ENCODE peak calls at places on chromosomes 5 and 9, in nine cellular contexts. L is sigmoid colon, V is stomach, A is HepG2, T is suprapubic skin, Y is breast epithelium, X is GM12891, M is HCT116, K is esophagus muscularis mucosa. N is an unnamed sample.

GRCh38 chr5:1750469-1750868 is 49.2 kb downstream of the MRPL36 start:
- DNase-seq in T (peak; percentile 20), V (peak; percentile 17), A (no peak), Y (peak; percentile 48), X (no peak), L (peak; percentile 46), K (no peak), M (no peak), N (peak; percentile 12)

GRCh38 chr5:137957948-137958347 is 68.7 kb downstream of the PKD2L2 start:
- DNase-seq in M (no peak), Y (no peak), L (no peak), A (no peak), T (no peak), K (no peak), X (no peak), V (no peak), N (no peak)

GRCh38 chr5:91378683-91379601 is 4.2 kb downstream of the ARRDC3 start:
- DNase-seq in Y (no peak), K (no peak), M (no peak), V (no peak), A (no peak), X (no peak), L (no peak), T (no peak), N (no peak)

GRCh38 chr9:111386386-111386785 is 56.4 kb upstream of the OR2K2 start:
- DNase-seq in V (no peak), X (no peak), M (no peak), A (no peak), K (no peak), Y (no peak), T (no peak), L (no peak), N (no peak)

GRCh38 chr9:132637351-132637750 is 32.4 kb downstream of the DDX31 start:
- DNase-seq in A (no peak), M (no peak), K (no peak), T (no peak), L (no peak), V (no peak), X (no peak), Y (no peak), N (no peak)

GRCh38 chr5:41193462-41194166 is 19.7 kb downstream of the C6 start:
- DNase-seq in T (peak; percentile 97), M (no peak), L (peak; percentile 98), X (no peak), Y (peak; percentile 96), K (peak; percentile 98), V (peak; percentile 99), A (peak; percentile 58), N (no peak)

GRCh38 chr5:112186401-112186990 is 232.6 kb downstream of the EPB41L4A start:
- DNase-seq in V (no peak), T (no peak), Y (no peak), M (peak; percentile 53), L (no peak), A (peak; percentile 35), K (no peak), X (no peak), N (no peak)

GRCh38 chr9:101478444-101478843 is 42.9 kb upstream of the ALDOB start:
- DNase-seq in K (no peak), L (no peak), X (no peak), A (no peak), V (no peak), Y (no peak), M (no peak), T (no peak), N (no peak)

GRCh38 chr5:155254399-155254798 is 240.8 kb downstream of the KIF4B start:
- DNase-seq in K (no peak), A (no peak), L (no peak), V (no peak), X (no peak), T (no peak), M (no peak), Y (no peak), N (no peak)

DNA sequence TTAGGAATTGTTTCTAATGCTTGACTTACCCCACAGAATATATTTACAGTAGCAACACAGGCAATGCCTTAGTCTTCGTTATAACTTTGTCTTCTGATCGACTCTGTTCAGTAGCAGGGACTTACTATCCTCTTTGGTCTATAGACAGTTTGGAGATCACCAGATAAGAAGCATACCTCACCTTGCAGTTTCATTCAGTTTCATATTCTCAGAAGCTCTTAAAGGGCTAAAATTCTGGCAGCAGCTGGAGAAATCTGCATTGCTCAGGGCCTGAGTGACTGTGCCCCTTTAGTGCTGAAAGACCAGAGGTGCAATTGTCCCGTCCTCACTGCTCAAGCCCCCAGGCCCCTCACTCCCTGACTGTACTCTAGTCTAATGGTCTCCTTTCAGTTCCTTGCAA is 26.0 kb downstream of the ZBTB43 start:
- DNase-seq in A (no peak), M (no peak), V (no peak), K (no peak), T (no peak), Y (no peak), X (no peak), L (no peak), N (no peak)
- TF ChIP-seq POLR2AphosphoS5 in A (no peak), M (no peak), V (no peak), K (no peak), T (no peak), Y (no peak), X (no peak), L (no peak), N (no peak)

DNA sequence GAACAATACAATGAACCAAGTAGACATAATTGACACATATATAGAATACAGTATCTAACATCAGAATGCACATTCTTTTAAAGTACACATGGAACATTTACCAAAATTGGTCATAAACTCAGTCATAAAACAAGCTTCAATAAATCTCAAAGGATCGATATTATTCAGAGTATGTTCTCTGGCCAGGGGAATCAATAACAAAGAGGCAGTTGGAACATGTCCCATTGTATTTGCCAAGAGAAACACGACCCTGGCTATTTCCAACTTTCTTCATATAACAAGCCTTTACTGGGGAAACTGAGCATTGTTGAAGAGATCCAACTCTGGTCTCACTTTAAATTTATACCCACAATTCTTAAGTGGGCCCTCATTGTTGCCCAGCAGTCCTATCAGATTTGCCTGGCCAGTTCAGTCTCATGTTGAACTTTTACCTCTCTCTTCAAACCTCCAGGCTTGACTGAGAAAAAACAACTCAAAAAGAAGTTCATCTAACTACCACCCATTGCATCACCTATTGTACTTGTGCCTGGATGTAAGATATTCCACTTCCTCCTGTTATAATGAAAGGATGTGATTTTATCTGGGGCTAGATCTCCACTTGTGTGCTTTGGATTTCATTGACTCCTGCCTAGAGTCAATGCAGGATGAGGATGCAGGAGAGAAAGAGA is 162.5 kb downstream of the HSPA4 start:
- DNase-seq in V (no peak), X (no peak), Y (no peak), A (no peak), T (no peak), K (no peak), M (no peak), L (no peak), N (no peak)
- TF ChIP-seq POLR2A in V (no peak), X (no peak), Y (no peak), A (no peak), T (no peak), K (no peak), M (no peak), L (no peak), N (no peak)

DNA sequence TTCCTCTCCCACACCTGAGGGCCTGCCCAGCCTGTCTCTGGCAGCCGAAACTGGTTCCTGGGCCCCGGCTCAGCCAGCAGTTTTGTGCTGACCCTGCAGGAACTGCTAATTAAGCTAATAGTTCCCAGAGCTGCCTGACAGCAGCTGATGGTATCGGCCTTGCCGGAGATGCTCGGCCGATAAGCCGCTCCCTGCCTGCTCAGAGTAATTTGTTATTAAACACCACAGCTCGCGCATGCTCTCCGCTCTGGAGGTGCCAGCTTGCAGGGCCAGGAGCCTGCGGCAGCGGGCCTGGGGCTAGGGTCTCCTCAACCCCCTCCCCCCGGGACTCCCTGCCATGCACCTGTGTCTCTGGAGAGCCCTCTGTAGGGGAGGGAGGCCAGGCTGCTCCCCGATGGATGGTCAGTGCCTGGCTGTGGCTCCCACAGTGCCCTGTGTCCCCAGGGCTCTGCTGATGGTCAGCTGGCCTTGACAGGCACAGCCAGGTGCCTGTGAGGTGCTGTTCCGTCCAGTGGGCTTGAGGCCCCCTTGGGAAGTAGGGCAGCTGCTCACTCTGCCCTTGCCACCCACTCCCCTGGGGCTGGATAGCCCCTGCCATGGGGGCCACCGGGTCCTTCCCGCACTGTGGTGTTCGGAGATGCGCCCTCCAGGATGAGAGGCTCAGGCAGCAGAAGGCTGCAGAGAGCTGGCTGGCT is 41.7 kb downstream of the RXRA start:
- DNase-seq in L (no peak), Y (peak; percentile 76), X (no peak), V (no peak), M (no peak), T (no peak), A (no peak), K (no peak), N (no peak)
- TF ChIP-seq POLR2AphosphoS5 in L (no peak), Y (no peak), X (no peak), V (no peak), M (no peak), T (no peak), A (no peak), K (no peak), N (no peak)

GRCh38 chr5:69217154-69217731 is 17.4 kb upstream of the CDK7 start:
- DNase-seq in T (no peak), V (peak; percentile 99), K (no peak), M (no peak), Y (no peak), X (no peak), A (no peak), L (no peak), N (peak; percentile 100)

GRCh38 chr5:69213513-69214215 is 21.0 kb upstream of the CDK7 start:
- DNase-seq in K (no peak), M (no peak), T (no peak), L (no peak), A (peak; percentile 81), X (no peak), Y (no peak), V (no peak), N (no peak)

GRCh38 chr5:69219939-69220338 is 14.7 kb upstream of the CDK7 start:
- DNase-seq in V (no peak), L (no peak), A (no peak), T (no peak), X (no peak), Y (no peak), M (no peak), K (no peak), N (no peak)

GRCh38 chr5:69212022-69212421 is 22.6 kb downstream of the CENPH start:
- DNase-seq in V (no peak), L (no peak), X (no peak), K (no peak), Y (no peak), A (no peak), M (no peak), T (no peak), N (no peak)

DNA sequence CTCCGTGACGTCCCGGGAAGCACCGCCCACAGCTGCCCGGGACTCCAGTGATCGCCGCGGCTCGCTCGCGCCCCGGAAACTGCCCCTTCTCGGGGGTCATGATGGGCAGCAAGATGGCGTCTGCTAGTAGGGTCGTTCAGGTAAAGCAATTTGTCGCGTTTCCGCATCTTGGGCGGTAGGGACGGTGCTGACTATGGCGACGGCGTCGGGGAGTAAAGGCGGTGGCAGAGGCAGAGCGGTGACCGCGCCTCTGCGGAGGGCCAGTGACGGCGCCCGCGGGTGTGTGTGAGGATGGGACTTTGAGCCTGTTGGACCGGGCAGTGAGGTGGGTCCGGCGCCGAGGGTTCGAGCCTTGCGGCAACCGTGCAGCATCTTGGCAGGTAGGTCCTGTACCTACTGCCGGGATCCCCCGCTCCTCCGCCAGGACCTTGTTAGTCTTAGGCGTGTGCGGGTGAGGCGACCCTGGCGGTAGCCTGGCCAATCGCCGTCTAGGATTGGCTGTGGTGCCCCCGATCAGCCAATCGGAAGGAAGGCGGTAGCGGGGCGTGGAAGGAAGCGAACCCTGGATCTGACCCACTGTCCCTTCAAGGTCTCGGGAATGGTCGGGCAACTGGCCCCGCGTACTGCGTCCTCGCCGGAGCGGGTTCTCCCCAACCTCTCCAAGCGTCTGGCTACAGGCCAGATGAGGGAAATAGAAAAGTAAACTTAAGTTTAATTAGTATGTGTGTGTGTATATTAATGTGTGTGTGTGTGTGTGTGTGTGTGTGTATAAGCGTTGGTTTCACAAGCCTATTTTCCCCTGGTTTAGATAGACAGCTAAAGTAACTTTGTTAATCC is 16.7 kb upstream of the CDK7 start:
- DNase-seq in Y (peak; percentile 96), K (peak; percentile 99), V (peak; percentile 89), L (peak; percentile 98), A (peak; percentile 88), M (peak; percentile 83), X (peak; percentile 86), T (peak; percentile 98), N (peak; percentile 99)
- TF ChIP-seq POLR2A in Y (peak; percentile 81), K (peak; percentile 73), V (no peak), L (peak; percentile 81), A (peak; percentile 86), M (peak; percentile 48), X (peak; percentile 78), T (no peak), N (no peak)